ENCODE peak calls at places on chromosomes 7 and 10, in seven cellular contexts. J is neural progenitor cell; X is left ventricle myocardium inferior; K is CD4-positive, alpha-beta memory T cell; O is testis; V is spleen; B is psoas muscle. E is an unnamed sample.
A peak's percentile ranks its signal among the peaks of the same experiment; 100 is the strongest.

GRCh38 chr7:155997431-155998327 is 185.4 kb upstream of the SHH start:
- DNase-seq in J (no peak), X (no peak), K (no peak), O (no peak), V (no peak), B (no peak), E (no peak)

GRCh38 chr7:54907981-54908380 is 110.8 kb upstream of the EGFR start:
- DNase-seq in J (no peak), X (no peak), K (no peak), O (no peak), V (no peak), B (no peak), E (no peak)

GRCh38 chr7:99003419-99003818 is 125.1 kb downstream of the TRRAP start:
- DNase-seq in J (no peak), X (no peak), K (no peak), O (peak; percentile 11), V (no peak), B (no peak), E (no peak)

GRCh38 chr10:91798736-91799579 is 732 bp downstream of the TNKS2 start:
- DNase-seq in J (peak; percentile 16), X (peak; percentile 32), K (peak; percentile 57), O (peak; percentile 49), V (peak; percentile 94), B (no peak), E (peak; percentile 46)

GRCh38 chr10:110411047-110411410 is 86.7 kb upstream of the DUSP5 start:
- DNase-seq in J (no peak), X (peak; percentile 29), K (no peak), O (no peak), V (no peak), B (no peak), E (no peak)

GRCh38 chr7:136254148-136254547 is 277.0 kb upstream of the MTPN start:
- DNase-seq in J (no peak), X (no peak), K (no peak), O (no peak), V (no peak), B (no peak), E (no peak)

GRCh38 chr10:78342787-78343186 is 309.1 kb downstream of the RPS24 start:
- DNase-seq in J (no peak), X (no peak), K (no peak), O (peak; percentile 13), V (peak; percentile 63), B (no peak), E (no peak)

GRCh38 chr7:142539901-142540300 is 209.4 kb upstream of the PRSS1 start:
- DNase-seq in J (no peak), X (no peak), K (no peak), O (no peak), V (no peak), B (no peak), E (no peak)

GRCh38 chr10:121536271-121536918 is 61.8 kb downstream of the FGFR2 start:
- DNase-seq in J (peak; percentile 59), X (no peak), K (no peak), O (no peak), V (no peak), B (no peak), E (no peak)

GRCh38 chr7:129122751-129123516 is 21.6 kb upstream of the TSPAN33 start:
- DNase-seq in J (no peak), X (no peak), K (no peak), O (no peak), V (no peak), B (no peak), E (no peak)

GRCh38 chr10:51804861-51805260 is 105.5 kb upstream of the CSTF2T start:
- DNase-seq in J (no peak), X (no peak), K (no peak), O (no peak), V (no peak), B (no peak), E (no peak)

GRCh38 chr7:41887446-41887845 is 184.6 kb upstream of the INHBA start:
- DNase-seq in J (no peak), X (no peak), K (no peak), O (no peak), V (no peak), B (no peak), E (no peak)

GRCh38 chr7:29318853-29319718 is 124.5 kb downstream of the CHN2 start:
- DNase-seq in J (no peak), X (no peak), K (no peak), O (no peak), V (no peak), B (no peak), E (no peak)

GRCh38 chr10:101901340-101901739 is 57.7 kb upstream of the KCNIP2 start:
- DNase-seq in J (peak; percentile 55), X (no peak), K (no peak), O (no peak), V (peak; percentile 85), B (no peak), E (no peak)

GRCh38 chr10:25815999-25816768 is 117.8 kb upstream of the MYO3A start:
- DNase-seq in J (no peak), X (no peak), K (no peak), O (no peak), V (no peak), B (no peak), E (no peak)

GRCh38 chr10:3828404-3829192 is 43.6 kb upstream of the KLF6 start:
- DNase-seq in J (no peak), X (no peak), K (peak; percentile 62), O (no peak), V (no peak), B (no peak), E (no peak)

GRCh38 chr10:3827266-3827665 is 42.3 kb upstream of the KLF6 start:
- DNase-seq in J (no peak), X (no peak), K (no peak), O (no peak), V (no peak), B (no peak), E (no peak)

GRCh38 chr10:3830946-3831345 is 45.9 kb upstream of the KLF6 start:
- DNase-seq in J (no peak), X (no peak), K (no peak), O (no peak), V (no peak), B (no peak), E (no peak)

GRCh38 chr10:3827768-3828403 is 42.9 kb upstream of the KLF6 start:
- DNase-seq in J (no peak), X (no peak), K (no peak), O (no peak), V (no peak), B (no peak), E (no peak)

DNA sequence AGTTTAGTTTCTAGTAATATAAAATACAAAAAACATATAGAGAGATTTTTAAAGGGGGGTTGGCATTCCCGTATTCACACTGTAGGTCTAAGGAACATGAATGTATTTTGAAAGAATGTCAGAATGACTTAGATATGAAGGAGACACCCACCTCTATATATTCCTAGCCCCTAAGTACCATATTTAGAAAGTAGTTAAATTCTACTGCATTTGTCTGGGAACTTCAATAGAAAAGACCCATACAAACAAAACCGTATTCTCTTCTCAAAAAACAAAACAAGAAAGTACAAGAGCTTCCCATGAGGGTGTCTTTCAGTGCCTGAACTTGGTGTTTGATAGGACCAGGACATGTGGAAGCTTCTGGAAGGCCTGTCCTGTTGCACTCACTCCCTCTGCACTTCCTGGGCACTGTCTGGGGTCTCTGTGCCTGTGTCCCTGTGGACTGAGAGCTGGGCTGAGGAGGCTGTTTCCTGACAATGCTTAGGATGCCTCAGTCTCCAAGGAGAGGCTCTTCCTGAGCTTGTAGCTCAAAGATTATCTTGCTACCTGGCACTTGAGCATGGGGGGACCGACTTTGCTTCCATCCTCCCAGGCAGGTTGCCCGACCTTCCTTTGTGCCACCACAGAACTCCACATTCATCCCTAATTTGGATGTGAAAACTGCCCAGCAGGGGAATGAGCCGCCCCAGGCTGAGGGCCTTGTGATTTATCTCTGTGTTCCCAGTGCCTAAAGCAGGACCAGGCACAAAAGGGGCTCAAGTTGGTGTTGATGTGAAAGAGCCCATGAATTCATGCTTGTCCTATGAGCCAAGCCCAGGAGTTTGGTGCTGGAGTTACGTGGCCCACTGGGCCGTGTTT is 44.4 kb upstream of the KLF6 start:
- DNase-seq in J (peak; percentile 33), X (no peak), K (no peak), O (no peak), V (no peak), B (no peak), E (no peak)
- H3K4me3 ChIP-seq in J (no peak overlapping the region), X (peak overlapping the region; percentile 62), K (peak overlapping the region; percentile 32), O (peak overlapping the region; percentile 55), V (no peak overlapping the region), B (peak overlapping the region; percentile 65), E (peak overlapping the region; percentile 35)

DNA sequence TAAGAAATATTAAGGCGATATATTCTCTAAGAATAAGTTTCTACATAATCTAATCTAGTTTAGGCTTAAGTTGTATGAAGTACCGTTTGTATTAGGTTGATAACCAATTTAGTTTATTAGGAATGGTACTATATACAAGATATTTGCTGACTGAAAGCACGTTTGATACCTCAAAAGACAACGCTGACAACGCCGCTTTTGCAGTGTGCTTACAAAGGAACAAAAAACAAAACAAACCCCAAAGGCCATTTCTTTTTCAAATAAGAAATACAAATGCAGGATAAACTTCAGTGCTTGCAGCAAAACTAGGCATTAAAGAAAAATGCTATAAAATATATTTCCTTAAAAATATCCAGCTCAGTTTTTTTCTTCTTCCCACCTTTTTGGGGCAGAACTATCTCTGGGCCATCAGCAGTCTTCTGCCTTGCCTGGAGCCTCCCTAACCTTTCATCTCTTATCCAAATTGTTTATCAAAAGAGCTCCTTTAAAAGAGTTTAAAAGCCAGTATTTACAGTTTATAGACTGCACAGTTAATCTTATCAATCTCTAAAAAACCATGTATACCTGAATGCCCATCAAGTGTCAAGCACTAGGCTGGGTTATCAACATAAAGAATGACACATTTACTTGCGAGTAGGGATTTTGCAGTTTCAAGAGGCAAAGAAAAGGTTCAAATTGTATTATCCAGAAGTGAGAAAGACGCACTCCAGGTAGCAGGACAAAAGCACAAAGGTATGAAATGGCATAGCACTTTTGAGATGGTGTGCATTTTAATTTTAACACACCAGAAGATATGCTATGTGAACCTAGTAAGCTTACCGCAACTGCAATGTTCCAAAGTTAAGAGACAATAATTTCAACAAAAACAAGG is 4.1 kb upstream of the KMT2E start:
- DNase-seq in J (no peak), X (no peak), K (no peak), O (no peak), V (no peak), B (no peak), E (no peak)
- H3K4me1 ChIP-seq in J (peaks cover 14% of the 10 kb centered on the region), X (peaks cover 72% of the 10 kb centered on the region), K (peaks cover 65% of the 10 kb centered on the region), O (peaks cover 33% of the 10 kb centered on the region), V (peaks cover 71% of the 10 kb centered on the region), B (peaks cover 35% of the 10 kb centered on the region), E (peaks cover 20% of the 10 kb centered on the region)

GRCh38 chr7:33706666-33707194 is 198.6 kb upstream of the BMPER start:
- DNase-seq in J (no peak), X (no peak), K (no peak), O (no peak), V (no peak), B (no peak), E (no peak)
- H3K4me3 ChIP-seq in J (no peak overlapping the region), X (no peak overlapping the region), K (no peak overlapping the region), O (no peak overlapping the region), V (no peak overlapping the region), B (no peak overlapping the region), E (no peak overlapping the region)

GRCh38 chr10:54620352-54620751 is 180.7 kb downstream of the PCDH15 start:
- DNase-seq in J (no peak), X (no peak), K (no peak), O (no peak), V (no peak), B (no peak), E (no peak)

DNA sequence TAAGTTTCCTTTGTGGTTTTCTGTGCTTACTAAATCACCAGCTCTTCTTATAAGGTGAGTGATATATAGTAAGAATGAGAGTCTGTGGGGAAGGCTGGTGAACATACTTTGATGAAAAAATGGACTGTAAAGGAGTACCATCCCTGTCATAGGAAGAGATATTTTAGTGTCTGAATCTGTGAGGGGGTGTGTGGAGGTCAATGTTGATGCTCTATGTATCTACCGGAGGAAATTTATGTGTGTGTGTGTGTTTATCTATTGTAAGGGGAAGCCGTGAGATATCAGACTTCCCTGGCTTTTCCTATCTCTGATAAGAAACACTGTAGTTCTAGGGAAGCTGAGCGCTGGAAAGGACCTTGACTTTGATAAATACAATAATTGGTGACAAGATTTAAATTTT is 179.0 kb downstream of the PCDH15 start:
- DNase-seq in J (no peak), X (no peak), K (no peak), O (no peak), V (no peak), B (no peak), E (no peak)
- H3K4me1 ChIP-seq in J (no peaks in the 10 kb centered on the region), X (no peaks in the 10 kb centered on the region), K (no peaks in the 10 kb centered on the region), O (no peaks in the 10 kb centered on the region), V (peaks cover 5% of the 10 kb centered on the region), B (no peaks in the 10 kb centered on the region), E (no peaks in the 10 kb centered on the region)

E was measured in effector memory CD4-positive, alpha-beta T cell.